ENCODE peak calls at places on chromosomes 4 and X, in six cellular contexts. G is NCI-H187 treated with DMSO at 0.1 percent for 48 hours, V is left ventricle myocardium superior, F is retina, H is cardiac muscle cell, J is COR-L47. O is an unnamed sample.

GRCh38 chr4:2962099-2962455 is 1.1 kb downstream of the NOP14 start:
- DNase-seq in J (no peak), F (peak), H (no peak), V (no peak), G (no peak), O (no peak)

GRCh38 chr4:14180983-14181601 is 553.6 kb upstream of the BOD1L1 start:
- DNase-seq in F (no peak), V (no peak), G (no peak), H (peak), J (peak), O (peak)

GRCh38 chr4:111136438-111136837 is 513.6 kb upstream of the PITX2 start:
- DNase-seq in G (no peak), V (no peak), J (peak), F (no peak), H (peak), O (peak)

GRCh38 chr4:166318810-166319525 is 445.9 kb downstream of the TLL1 start:
- DNase-seq in H (peak), G (no peak), J (no peak), F (no peak), V (no peak), O (peak)

GRCh38 chrX:7925867-7926472 is 1.2 kb downstream of the PNPLA4 start:
- DNase-seq in F (peak), J (peak), G (no peak), H (peak), V (peak), O (peak)

GRCh38 chr4:172256820-172257219 is 443.6 kb downstream of the GALNTL6 start:
- DNase-seq in G (no peak), H (no peak), V (no peak), F (no peak), J (no peak), O (no peak)

GRCh38 chr4:152072001-152072485 is 311.2 kb upstream of the GATB start:
- DNase-seq in G (no peak), H (no peak), J (no peak), F (no peak), V (peak), O (no peak)

GRCh38 chrX:22124098-22124497 is 92.0 kb downstream of the PHEX start:
- DNase-seq in J (no peak), G (no peak), H (no peak), V (no peak), F (no peak), O (no peak)

GRCh38 chr4:71307729-71308128 is 31.1 kb upstream of the SLC4A4 start:
- DNase-seq in F (no peak), G (no peak), V (no peak), H (no peak), J (no peak), O (no peak)

GRCh38 chrX:5876984-5877655 is 351.5 kb downstream of the NLGN4X start:
- DNase-seq in J (peak), G (peak), H (no peak), F (peak), V (peak), O (no peak)

GRCh38 chrX:150092549-150092948 is 154.3 kb upstream of the EOLA2 start:
- DNase-seq in J (no peak), H (no peak), V (no peak), F (no peak), G (peak), O (no peak)

GRCh38 chr4:86837651-86838050 is 11.5 kb downstream of the SLC10A6 start:
- DNase-seq in J (no peak), V (no peak), F (no peak), G (no peak), H (no peak), O (no peak)

GRCh38 chr4:84632092-84632491 is 49.2 kb downstream of the CDS1 start:
- DNase-seq in H (peak), V (no peak), G (no peak), J (no peak), F (no peak), O (peak)

GRCh38 chr4:153083447-153083921 is 120.8 kb upstream of the TRIM2 start:
- DNase-seq in V (peak), H (peak), F (peak), G (peak), J (peak), O (peak)

GRCh38 chr4:7750508-7750907 is 189.2 kb downstream of the AFAP1 start:
- DNase-seq in J (no peak), H (no peak), G (no peak), F (no peak), V (peak), O (no peak)

GRCh38 chr4:13920901-13921300 is 293.4 kb upstream of the BOD1L1 start:
- DNase-seq in J (no peak), V (no peak), G (no peak), H (peak), F (no peak), O (peak)

GRCh38 chr4:89837385-89837995 is 529 bp upstream of the SNCA start:
- DNase-seq in H (peak), G (no peak), F (peak), V (no peak), J (peak), O (peak)

GRCh38 chrX:45619290-45619689 is 418.6 kb upstream of the DIPK2B start:
- DNase-seq in H (peak), G (no peak), V (no peak), J (peak), F (no peak), O (peak)

GRCh38 chrX:71253253-71254091 is 468 bp downstream of the ZMYM3 start:
- DNase-seq in G (no peak), H (peak), F (peak), V (peak), J (peak), O (peak)

GRCh38 chr4:155377281-155377680 is 516 bp upstream of the MAP9 start:
- DNase-seq in G (no peak), F (no peak), J (peak), H (peak), V (no peak), O (peak)

GRCh38 chr4:34766935-34767859 is 1477.1 kb downstream of the ARAP2 start:
- DNase-seq in V (no peak), F (no peak), G (no peak), J (no peak), H (no peak), O (no peak)

GRCh38 chr4:127140306-127140705 is 492.5 kb upstream of the INTU start:
- DNase-seq in G (no peak), H (no peak), V (no peak), F (no peak), J (peak), O (peak)

GRCh38 chr4:87911252-87911774 is 64.2 kb upstream of the SPP1 start:
- DNase-seq in H (peak), V (no peak), J (no peak), F (no peak), G (peak), O (no peak)

GRCh38 chrX:66915893-66916292 is 277.0 kb upstream of the EDA2R start:
- DNase-seq in H (no peak), G (no peak), J (no peak), V (no peak), F (no peak), O (no peak)

GRCh38 chr4:16582526-16582925 is 315.9 kb downstream of the LDB2 start:
- DNase-seq in F (no peak), H (no peak), V (no peak), J (no peak), G (no peak), O (no peak)

GRCh38 chrX:119692241-119693031 is 532 bp downstream of the SEPTIN6 start:
- DNase-seq in V (peak), H (peak), J (no peak), F (peak), G (no peak), O (no peak)

GRCh38 chrX:103061486-103061885 is 2.5 kb downstream of the BEX1 start:
- DNase-seq in F (no peak), J (no peak), G (no peak), V (no peak), H (no peak), O (no peak)

GRCh38 chrX:57453901-57454300 is 137.9 kb upstream of the ZXDB start:
- DNase-seq in F (no peak), H (peak), J (peak), G (no peak), V (no peak), O (no peak)

GRCh38 chr4:125370478-125370877 is 55.7 kb downstream of the FAT4 start:
- DNase-seq in F (no peak), H (no peak), V (no peak), G (no peak), J (no peak), O (no peak)

GRCh38 chrX:18964026-18964425 is 19.9 kb downstream of the PHKA2 start:
- DNase-seq in V (no peak), G (no peak), J (no peak), F (no peak), H (no peak), O (peak)

GRCh38 chr4:120874792-120875774 is 47.4 kb downstream of the PRDM5 start:
- DNase-seq in G (no peak), V (no peak), J (no peak), F (no peak), H (peak), O (no peak)

GRCh38 chrX:65581661-65582339 is 47.2 kb upstream of the LAS1L start:
- DNase-seq in H (peak), F (peak), V (no peak), G (no peak), J (peak), O (peak)

GRCh38 chrX:77389891-77390290 is 57.3 kb upstream of the FGF16 start:
- DNase-seq in G (no peak), V (no peak), J (no peak), F (no peak), H (no peak), O (no peak)

GRCh38 chr4:56134272-56134671 is 185.5 kb downstream of the CEP135 start:
- DNase-seq in H (peak), V (no peak), F (no peak), G (no peak), J (no peak), O (peak)

GRCh38 chr4:7841071-7841470 is 98.6 kb downstream of the AFAP1 start:
- DNase-seq in J (no peak), V (no peak), G (no peak), F (no peak), H (no peak), O (no peak)

GRCh38 chrX:19707472-19707871 is 179.9 kb downstream of the SH3KBP1 start:
- DNase-seq in V (no peak), F (no peak), G (no peak), H (no peak), J (no peak), O (no peak)

GRCh38 chr4:55939437-55939836 is 9.3 kb upstream of the CEP135 start:
- DNase-seq in J (no peak), G (no peak), V (no peak), F (no peak), H (no peak), O (no peak)

GRCh38 chrX:46572295-46572936 is 1.1 kb upstream of the CHST7 start:
- DNase-seq in J (no peak), F (no peak), G (no peak), H (no peak), V (no peak), O (no peak)

GRCh38 chr4:168021666-168022065 is 70.7 kb upstream of the ANXA10 start:
- DNase-seq in J (peak), G (no peak), H (peak), F (no peak), V (no peak), O (peak)

O was measured in amniotic epithelial cell.